ENCODE peak calls at places on chromosomes 2 and 18, in ten cellular contexts. D is iris pigment epithelial cell, A is GM12864, S is T-helper 1 cell, O is activated T-cell treated with anti-CD3 and anti-CD28 coated beads for 4 hours, P is AG09309, B is upper lobe of right lung, Z is heart right ventricle, H is retina, V is HTR-8/SVneo. I is an unnamed sample.

GRCh38 chr2:10042301-10043161 is 819 bp upstream of the KLF11 start:
- DNase-seq in D (peak; percentile 61), A (no peak), S (peak; percentile 23), O (no peak), P (no peak), B (peak; percentile 93), Z (peak; percentile 92), H (peak; percentile 88), V (no peak), I (no peak)

GRCh38 chr2:42927334-42928160 is 135.2 kb upstream of the HAAO start:
- DNase-seq in D (no peak), A (no peak), S (no peak), O (no peak), P (no peak), B (no peak), Z (peak; percentile 84), H (peak; percentile 82), V (no peak), I (no peak)

GRCh38 chr2:205769494-205769848 is 87.2 kb downstream of the NRP2 start:
- DNase-seq in D (peak; percentile 89), A (no peak), S (no peak), O (no peak), P (peak; percentile 56), B (no peak), Z (no peak), H (no peak), V (no peak), I (no peak)

GRCh38 chr18:68083131-68083530 is 566.6 kb upstream of the DSEL start:
- DNase-seq in D (peak; percentile 85), A (no peak), S (no peak), O (no peak), P (peak; percentile 46), B (no peak), Z (no peak), H (peak; percentile 33), V (no peak), I (no peak)

GRCh38 chr2:46645681-46646162 is 166.4 kb downstream of the TMEM247 start:
- DNase-seq in D (peak; percentile 99), A (no peak), S (no peak), O (no peak), P (peak; percentile 76), B (no peak), Z (peak; percentile 19), H (no peak), V (peak; percentile 74), I (no peak)

GRCh38 chr2:221049950-221050349 is 522.2 kb downstream of the EPHA4 start:
- DNase-seq in D (no peak), A (no peak), S (no peak), O (no peak), P (no peak), B (no peak), Z (no peak), H (no peak), V (no peak), I (no peak)

GRCh38 chr2:26352892-26353291 is 6.3 kb upstream of the ADGRF3 start:
- DNase-seq in D (peak; percentile 78), A (no peak), S (no peak), O (peak; percentile 26), P (no peak), B (no peak), Z (no peak), H (no peak), V (no peak), I (no peak)

GRCh38 chr2:128631698-128632490 is 313.2 kb upstream of the HS6ST1 start:
- DNase-seq in D (no peak), A (no peak), S (no peak), O (no peak), P (no peak), B (peak; percentile 44), Z (no peak), H (peak; percentile 27), V (no peak), I (no peak)

GRCh38 chr2:165293439-165294420 is 54.5 kb downstream of the SCN2A start:
- DNase-seq in D (peak; percentile 88), A (peak; percentile 69), S (peak; percentile 81), O (peak; percentile 21), P (peak; percentile 77), B (no peak), Z (peak; percentile 79), H (peak; percentile 70), V (peak; percentile 51), I (peak; percentile 24)

GRCh38 chr2:169452080-169452479 is 27.2 kb upstream of the BBS5 start:
- DNase-seq in D (peak; percentile 41), A (peak; percentile 5), S (no peak), O (no peak), P (peak; percentile 7), B (no peak), Z (no peak), H (no peak), V (peak; percentile 19), I (no peak)

GRCh38 chr2:7508220-7508943 is 591.2 kb downstream of the RNF144A start:
- DNase-seq in D (no peak), A (no peak), S (no peak), O (no peak), P (peak; percentile 28), B (no peak), Z (no peak), H (no peak), V (no peak), I (no peak)

GRCh38 chr2:233350708-233351107 is 3.6 kb upstream of the DGKD start:
- DNase-seq in D (peak; percentile 87), A (no peak), S (no peak), O (peak; percentile 25), P (peak; percentile 75), B (peak; percentile 19), Z (no peak), H (peak; percentile 25), V (peak; percentile 97), I (no peak)

GRCh38 chr2:231483398-231484329 is 19.4 kb upstream of the NCL start:
- DNase-seq in D (no peak), A (no peak), S (peak; percentile 39), O (peak; percentile 15), P (no peak), B (peak; percentile 69), Z (peak; percentile 55), H (peak; percentile 38), V (no peak), I (no peak)

GRCh38 chr2:149037851-149038250 is 648 bp upstream of the LYPD6B start:
- DNase-seq in D (no peak), A (no peak), S (no peak), O (no peak), P (no peak), B (no peak), Z (no peak), H (no peak), V (peak; percentile 62), I (no peak)

GRCh38 chr2:63059434-63060078 is 8.9 kb downstream of the OTX1 start:
- DNase-seq in D (no peak), A (no peak), S (no peak), O (no peak), P (no peak), B (no peak), Z (no peak), H (peak; percentile 67), V (no peak), I (no peak)

GRCh38 chr2:38462121-38462634 is 85.1 kb upstream of the ATL2 start:
- DNase-seq in D (peak; percentile 98), A (no peak), S (peak; percentile 14), O (no peak), P (peak; percentile 62), B (no peak), Z (no peak), H (no peak), V (peak; percentile 91), I (no peak)

GRCh38 chr2:129201636-129202035 is 777.8 kb upstream of the RAB6C start:
- DNase-seq in D (no peak), A (no peak), S (no peak), O (no peak), P (no peak), B (no peak), Z (no peak), H (no peak), V (no peak), I (no peak)

GRCh38 chr2:205187731-205188130 is 494.6 kb upstream of the NRP2 start:
- DNase-seq in D (peak; percentile 3), A (no peak), S (no peak), O (no peak), P (no peak), B (no peak), Z (no peak), H (no peak), V (no peak), I (no peak)

GRCh38 chr2:146954544-146954943 is 890.3 kb upstream of the ACVR2A start:
- DNase-seq in D (no peak), A (no peak), S (no peak), O (no peak), P (no peak), B (no peak), Z (no peak), H (no peak), V (no peak), I (no peak)

GRCh38 chr2:226705965-226706364 is 93.7 kb downstream of the IRS1 start:
- DNase-seq in D (no peak), A (no peak), S (no peak), O (no peak), P (no peak), B (no peak), Z (no peak), H (no peak), V (no peak), I (no peak)

GRCh38 chr18:56992777-56993176 is 154.1 kb upstream of the BOD1L2 start:
- DNase-seq in D (peak; percentile 17), A (no peak), S (peak; percentile 40), O (no peak), P (no peak), B (no peak), Z (no peak), H (no peak), V (no peak), I (no peak)

I was measured in progenitor cell of endocrine pancreas.